ENCODE peak calls at places on chromosomes 5 and 9, in six cellular contexts. K, U, A, B, C and M are unnamed samples.

GRCh38 chr5:150670275-150670960 is 9.4 kb downstream of the MYOZ3 start:
- DNase-seq in B (no peak), K (no peak), U (no peak), C (no peak), A (no peak), M (peak)

GRCh38 chr9:109313351-109313750 is 7.5 kb downstream of the EPB41L4B start:
- DNase-seq in U (no peak), C (no peak), K (no peak), A (no peak), B (no peak), M (no peak)

GRCh38 chr5:61332891-61333350 is 863 bp downstream of the ZSWIM6 start:
- DNase-seq in U (peak), C (peak), A (peak), B (no peak), K (peak), M (peak)

GRCh38 chr9:34573599-34574325 is 15.8 kb downstream of the CNTFR start:
- DNase-seq in B (no peak), C (no peak), K (no peak), A (no peak), U (no peak), M (no peak)

GRCh38 chr5:179275941-179276837 is 69.1 kb downstream of the ADAMTS2 start:
- DNase-seq in A (peak), K (peak), B (no peak), U (no peak), C (no peak), M (peak)

GRCh38 chr5:172929371-172929838 is 29.8 kb upstream of the RPL26L1 start:
- DNase-seq in A (peak), K (no peak), C (no peak), B (no peak), U (no peak), M (peak)

GRCh38 chr5:175696139-175696854 is 38.4 kb downstream of the HRH2 start:
- DNase-seq in U (peak), A (peak), C (peak), B (peak), K (no peak), M (peak)

GRCh38 chr5:31385774-31386537 is 145.9 kb downstream of the DROSHA start:
- DNase-seq in A (peak), B (no peak), C (no peak), U (no peak), K (no peak), M (peak)

GRCh38 chr5:142386151-142387021 is 61.6 kb upstream of the SPRY4 start:
- DNase-seq in K (no peak), U (no peak), A (peak), C (no peak), B (no peak), M (peak)

GRCh38 chr5:132090107-132090506 is 16.5 kb downstream of the CSF2 start:
- DNase-seq in B (no peak), U (peak), K (no peak), A (peak), C (no peak), M (peak)

GRCh38 chr5:51380603-51381207 is 2.5 kb upstream of the ISL1 start:
- DNase-seq in U (peak), A (peak), K (no peak), B (no peak), C (no peak), M (peak)

GRCh38 chr5:136621743-136622142 is 256.4 kb upstream of the TRPC7 start:
- DNase-seq in K (no peak), U (no peak), C (no peak), B (no peak), A (no peak), M (no peak)

GRCh38 chr9:96206156-96206751 is 95.7 kb downstream of the HSD17B3 start:
- DNase-seq in A (no peak), U (no peak), K (no peak), B (no peak), C (no peak), M (no peak)

GRCh38 chr5:73380052-73380451 is 68.5 kb downstream of the FOXD1 start:
- DNase-seq in C (no peak), K (no peak), U (no peak), A (no peak), B (no peak), M (no peak)

GRCh38 chr9:83665576-83666200 is 42.1 kb downstream of the UBQLN1 start:
- DNase-seq in U (no peak), C (no peak), A (no peak), B (no peak), K (no peak), M (peak)

GRCh38 chr5:57478826-57479225 is 3.8 kb downstream of the ACTBL2 start:
- DNase-seq in C (no peak), U (no peak), B (no peak), K (no peak), A (no peak), M (no peak)

GRCh38 chr5:6359941-6360683 is 18.2 kb downstream of the MED10 start:
- DNase-seq in A (peak), B (no peak), K (no peak), U (peak), C (no peak), M (no peak)

GRCh38 chr9:134625361-134626140 is 16.1 kb upstream of the COL5A1 start:
- DNase-seq in C (no peak), K (no peak), B (no peak), U (no peak), A (peak), M (peak)

GRCh38 chr5:92283521-92283920 is 900.4 kb upstream of the ARRDC3 start:
- DNase-seq in A (no peak), B (no peak), K (no peak), C (no peak), U (no peak), M (no peak)

GRCh38 chr5:172618574-172619365 is 22.3 kb upstream of the NEURL1B start:
- DNase-seq in B (no peak), C (no peak), A (no peak), U (no peak), K (no peak), M (no peak)

GRCh38 chr5:63125862-63126261 is 547.2 kb downstream of the LRRC70 start:
- DNase-seq in U (peak), A (peak), C (peak), K (no peak), B (no peak), M (peak)

GRCh38 chr9:110769667-110770066 is 101.1 kb downstream of the MUSK start:
- DNase-seq in B (no peak), U (no peak), A (peak), C (no peak), K (no peak), M (peak)

GRCh38 chr5:93150311-93151012 is 430.6 kb downstream of the NR2F1-AS1 start:
- DNase-seq in B (no peak), U (no peak), A (peak), C (no peak), K (no peak), M (no peak)

GRCh38 chr5:79962580-79963222 is 28.4 kb downstream of the MTX3 start:
- DNase-seq in B (no peak), U (peak), A (peak), K (no peak), C (peak), M (peak)

GRCh38 chr9:102966999-102967398 is 28.1 kb upstream of the CYLC2 start:
- DNase-seq in K (no peak), U (no peak), A (no peak), C (no peak), B (no peak), M (no peak)

GRCh38 chr5:64229163-64229774 is 63.6 kb downstream of the RNF180 start:
- DNase-seq in K (no peak), B (no peak), A (peak), U (no peak), C (no peak), M (peak)

GRCh38 chr5:147906326-147907095 is at the start of gene C5orf46:
- DNase-seq in C (no peak), A (peak), B (no peak), U (no peak), K (no peak), M (peak)

GRCh38 chr9:110152704-110153374 is 55.1 kb downstream of the C9orf152 start:
- DNase-seq in A (peak), B (peak), U (no peak), K (peak), C (no peak), M (peak)

GRCh38 chr5:172447646-172448365 is 6.5 kb downstream of the SH3PXD2B start:
- DNase-seq in K (no peak), B (no peak), A (no peak), U (no peak), C (no peak), M (no peak)

GRCh38 chr5:96254980-96255681 is 177.9 kb downstream of the PCSK1 start:
- DNase-seq in K (no peak), B (no peak), A (peak), U (no peak), C (no peak), M (peak)

GRCh38 chr5:172412724-172413260 is 41.5 kb downstream of the SH3PXD2B start:
- DNase-seq in K (no peak), A (peak), B (no peak), C (peak), U (peak), M (peak)

GRCh38 chr5:138975098-138975847 is 100.1 kb upstream of the LRRTM2 start:
- DNase-seq in B (peak), C (no peak), A (peak), U (no peak), K (no peak), M (peak)

GRCh38 chr9:79617395-79617794 is 45.6 kb downstream of the TLE4 start:
- DNase-seq in B (no peak), C (no peak), K (no peak), A (peak), U (no peak), M (no peak)

GRCh38 chr5:1446602-1447343 is 1.5 kb upstream of the SLC6A3 start:
- DNase-seq in U (no peak), C (no peak), A (no peak), K (no peak), B (no peak), M (no peak)

GRCh38 chr9:99445377-99445891 is 223.4 kb downstream of the SEC61B start:
- DNase-seq in A (peak), C (no peak), U (no peak), K (no peak), B (no peak), M (peak)

GRCh38 chr5:113380299-113381014 is 54.3 kb downstream of the TSSK1B start:
- DNase-seq in U (no peak), C (no peak), K (no peak), A (no peak), B (no peak), M (peak)

GRCh38 chr5:55701462-55702103 is 10.5 kb downstream of the SLC38A9 start:
- DNase-seq in C (no peak), K (no peak), A (no peak), U (no peak), B (no peak), M (no peak)